ENCODE peak calls at places on chromosomes 7 and 10, in nine cellular contexts. K is fibroblast of the aortic adventitia; I is T-helper 9 cell; D is activated CD4-positive, alpha-beta memory T cell treated with anti-CD3 and anti-CD28 coated beads, Interleukin-2, amount 10 ng/mL, durations not matched to agents 7 days and 5 days; E is stimulated activated CD8-positive, alpha-beta memory T cell treated with anti-CD3 and anti-CD28 coated beads, Interleukin-7, amount 100 ng/mL, for 4 hours; U is mucosa of descending colon; L is upper lobe of right lung; J is stimulated activated CD4-positive, alpha-beta T cell treated with anti-CD3 and anti-CD28 coated beads, Interleukin-12 subunit alpha, Interleukin-12 subunit beta, amount 100 ng/mL, for 48 hours; O is OCI-LY7. G is an unnamed sample.

GRCh38 chr10:132205650-132206376 is 19.1 kb downstream of the DPYSL4 start:
- DNase-seq in D (no peak), I (no peak), L (no peak), E (no peak), K (no peak), O (no peak), J (no peak), U (no peak), G (no peak)

GRCh38 chr7:31735991-31736982 is 49.3 kb downstream of the PPP1R17 start:
- DNase-seq in J (no peak), U (peak), D (peak), K (peak), I (no peak), L (no peak), E (no peak), O (peak), G (peak)

GRCh38 chr7:2628891-2629290 is 2.9 kb upstream of the TTYH3 start:
- DNase-seq in I (no peak), L (no peak), D (no peak), O (no peak), K (no peak), J (no peak), U (no peak), E (no peak), G (no peak)

GRCh38 chr10:79390057-79390456 is 42.8 kb downstream of the PPIF start:
- DNase-seq in D (no peak), I (no peak), O (no peak), L (no peak), J (no peak), U (no peak), E (no peak), K (no peak), G (no peak)

GRCh38 chr7:123615344-123615743 is 13.7 kb downstream of the ASB15 start:
- DNase-seq in E (no peak), L (no peak), O (no peak), K (peak), U (no peak), I (no peak), D (no peak), J (no peak), G (no peak)

GRCh38 chr10:88114368-88114767 is 250.9 kb downstream of the PTEN start:
- DNase-seq in J (no peak), E (no peak), U (peak), K (no peak), D (no peak), L (no peak), I (no peak), O (peak), G (no peak)

GRCh38 chr7:28804990-28805389 is 153.1 kb downstream of the TRIL start:
- DNase-seq in K (peak), E (no peak), I (no peak), O (no peak), D (no peak), U (no peak), L (no peak), J (no peak), G (no peak)

GRCh38 chr7:15015545-15016314 is 113.2 kb upstream of the DGKB start:
- DNase-seq in E (no peak), O (peak), U (peak), I (no peak), D (no peak), K (peak), J (no peak), L (no peak), G (no peak)

GRCh38 chr10:77649333-77650331 is 12.0 kb upstream of the KCNMA1 start:
- DNase-seq in J (no peak), U (no peak), D (no peak), E (no peak), K (no peak), I (no peak), L (no peak), O (no peak), G (no peak)

GRCh38 chr7:132430863-132431822 is 145.1 kb downstream of the PLXNA4 start:
- DNase-seq in I (peak), O (no peak), D (peak), E (peak), J (no peak), L (no peak), U (peak), K (peak), G (no peak)

GRCh38 chr10:63720689-63721088 is 199.5 kb downstream of the REEP3 start:
- DNase-seq in K (no peak), J (no peak), O (no peak), D (peak), E (no peak), L (no peak), U (no peak), I (no peak), G (no peak)

GRCh38 chr10:103542764-103543616 is 49.5 kb downstream of the NEURL1 start:
- DNase-seq in O (peak), U (peak), J (no peak), I (no peak), L (peak), E (peak), K (peak), D (peak), G (no peak)

GRCh38 chr7:13179011-13179574 is 491.7 kb downstream of the ARL4A start:
- DNase-seq in K (peak), I (no peak), E (no peak), J (no peak), O (peak), L (no peak), U (peak), D (no peak), G (no peak)

GRCh38 chr10:73855413-73855812 is 18.9 kb downstream of the CAMK2G start:
- DNase-seq in E (no peak), O (no peak), I (no peak), D (no peak), L (peak), K (no peak), J (no peak), U (no peak), G (no peak)

GRCh38 chr10:35208536-35208935 is 81.9 kb downstream of the CREM start:
- DNase-seq in D (peak), E (no peak), I (peak), O (no peak), J (no peak), K (no peak), L (no peak), U (no peak), G (no peak)

GRCh38 chr7:149220534-149220933 is 18.9 kb upstream of the ZNF212 start:
- DNase-seq in I (no peak), E (no peak), J (no peak), O (no peak), L (no peak), D (no peak), U (no peak), K (peak), G (no peak)

GRCh38 chr7:96495751-96496216 is 173.9 kb upstream of the SLC25A13 start:
- DNase-seq in I (no peak), K (no peak), J (peak), U (no peak), D (peak), O (no peak), L (no peak), E (no peak), G (no peak)

GRCh38 chr7:49443515-49443914 is 329.9 kb upstream of the VWC2 start:
- DNase-seq in J (no peak), L (no peak), D (no peak), E (no peak), U (no peak), K (no peak), O (no peak), I (no peak), G (no peak)

GRCh38 chr10:14609178-14609577 is 165.5 kb downstream of the FAM107B start:
- DNase-seq in O (no peak), L (no peak), D (no peak), U (no peak), E (no peak), J (no peak), K (no peak), I (no peak), G (no peak)

GRCh38 chr10:112379635-112380296 is 5.8 kb downstream of the ACSL5 start:
- DNase-seq in K (peak), L (no peak), I (no peak), J (no peak), U (no peak), E (no peak), D (no peak), O (no peak), G (no peak)